ENCODE peak calls at places on chromosome 4, in seven cellular contexts. A is astrocyte; W is activated CD8-positive, alpha-beta memory T cell treated with anti-CD3 and anti-CD28 coated beads for 48 hours; B is left lung; D is NCI-H2081; F is RWPE2; Q is Kasumi-1. M is an unnamed sample.

GRCh38 chr4:20044502-20044911 is 207.2 kb upstream of the SLIT2 start:
- DNase-seq in A (peak; percentile 41), W (no peak), D (no peak), F (no peak), Q (no peak), B (no peak), M (no peak)

GRCh38 chr4:175509320-175509719 is 302.7 kb downstream of the GPM6A start:
- DNase-seq in F (no peak), A (no peak), Q (peak; percentile 27), B (no peak), W (no peak), D (no peak), M (no peak)

GRCh38 chr4:78902313-78902712 is 36.9 kb downstream of the PAQR3 start:
- DNase-seq in Q (no peak), F (no peak), B (no peak), D (no peak), A (no peak), W (no peak), M (no peak)

GRCh38 chr4:74428278-74428677 is 16.7 kb upstream of the AREG start:
- DNase-seq in B (no peak), F (no peak), W (no peak), A (no peak), Q (no peak), D (no peak), M (no peak)

GRCh38 chr4:156255205-156255604 is 301.5 kb upstream of the CTSO start:
- DNase-seq in A (no peak), F (no peak), B (no peak), Q (no peak), W (no peak), D (peak; percentile 12), M (no peak)

GRCh38 chr4:139243448-139244365 is 36.3 kb downstream of the MGARP start:
- DNase-seq in F (no peak), A (peak; percentile 99), D (no peak), B (no peak), Q (no peak), W (no peak), M (no peak)

GRCh38 chr4:185470503-185471195 is 884 bp downstream of the CCDC110 start:
- DNase-seq in Q (no peak), W (peak; percentile 10), D (peak; percentile 33), A (no peak), F (no peak), B (peak; percentile 82), M (peak; percentile 41)

GRCh38 chr4:54844911-54845310 is 187.2 kb downstream of the KIT start:
- DNase-seq in D (no peak), W (no peak), B (no peak), Q (no peak), F (no peak), A (no peak), M (no peak)

GRCh38 chr4:89836897-89837384 is at the start of gene SNCA:
- DNase-seq in Q (peak; percentile 89), B (peak; percentile 88), D (peak; percentile 72), F (peak; percentile 77), A (peak; percentile 53), W (no peak), M (peak; percentile 53)

GRCh38 chr4:38188631-38189101 is 228.5 kb downstream of the PTTG2 start:
- DNase-seq in Q (no peak), F (peak; percentile 72), D (no peak), A (no peak), B (no peak), W (no peak), M (no peak)

GRCh38 chr4:55830741-55831140 is 11.2 kb downstream of the EXOC1L start:
- DNase-seq in D (no peak), F (no peak), A (no peak), Q (no peak), W (no peak), B (no peak), M (no peak)

GRCh38 chr4:119068529-119068962 is 67.1 kb upstream of the MYOZ2 start:
- DNase-seq in F (no peak), D (no peak), A (no peak), Q (no peak), B (no peak), W (no peak), M (no peak)

GRCh38 chr4:2829933-2830451 is 13.7 kb upstream of the ADD1 start:
- DNase-seq in B (peak; percentile 69), D (no peak), Q (no peak), W (no peak), F (peak; percentile 52), A (peak; percentile 37), M (no peak)

GRCh38 chr4:2937146-2937857 is 25.9 kb downstream of the NOP14 start:
- DNase-seq in F (peak; percentile 97), B (peak; percentile 91), W (no peak), Q (no peak), D (no peak), A (peak; percentile 67), M (peak; percentile 56)

GRCh38 chr4:17770845-17771244 is 10.6 kb downstream of the FAM184B start:
- DNase-seq in Q (no peak), F (no peak), D (no peak), A (peak; percentile 54), W (no peak), B (no peak), M (no peak)

GRCh38 chr4:94978904-94979303 is 221.1 kb downstream of the BMPR1B start:
- DNase-seq in D (no peak), W (no peak), Q (no peak), B (no peak), F (no peak), A (peak; percentile 55), M (no peak)

GRCh38 chr4:65559270-65559669 is 111.0 kb downstream of the EPHA5 start:
- DNase-seq in B (no peak), W (no peak), Q (no peak), F (no peak), D (no peak), A (no peak), M (no peak)

GRCh38 chr4:74376888-74377483 is 12.0 kb downstream of the EREG start:
- DNase-seq in F (no peak), D (peak; percentile 19), B (no peak), Q (peak; percentile 88), W (no peak), A (peak; percentile 41), M (no peak)

GRCh38 chr4:59630922-59631321 is 1569.2 kb upstream of the ADGRL3 start:
- DNase-seq in B (no peak), D (no peak), Q (no peak), A (no peak), W (no peak), F (no peak), M (no peak)

GRCh38 chr4:76733380-76733779 is 164.6 kb downstream of the SOWAHB start:
- DNase-seq in D (peak; percentile 89), Q (no peak), B (no peak), A (no peak), W (no peak), F (no peak), M (peak; percentile 43)

GRCh38 chr4:102717448-102718092 is 43.2 kb downstream of the MANBA start:
- DNase-seq in A (no peak), D (no peak), Q (no peak), B (no peak), W (no peak), F (no peak), M (no peak)

GRCh38 chr4:107755841-107756356 is 35.9 kb upstream of the PAPSS1 start:
- DNase-seq in A (peak; percentile 38), F (no peak), B (no peak), W (no peak), D (no peak), Q (no peak), M (no peak)

GRCh38 chr4:54663181-54663580 is 5.4 kb downstream of the KIT start:
- DNase-seq in B (no peak), F (no peak), D (no peak), W (no peak), A (no peak), Q (peak; percentile 99), M (no peak)

GRCh38 chr4:78937837-78938236 is 1.4 kb downstream of the PAQR3 start:
- DNase-seq in D (no peak), A (peak; percentile 39), F (no peak), B (no peak), W (no peak), Q (no peak), M (no peak)

GRCh38 chr4:85681194-85681803 is 206.3 kb downstream of the ARHGAP24 start:
- DNase-seq in Q (peak; percentile 75), A (peak; percentile 98), D (no peak), F (no peak), B (no peak), W (no peak), M (no peak)

GRCh38 chr4:137572647-137573046 is 40.4 kb upstream of the PCDH18 start:
- DNase-seq in F (no peak), Q (no peak), W (no peak), B (peak; percentile 19), D (no peak), A (no peak), M (no peak)

GRCh38 chr4:106659386-106659785 is 290.8 kb upstream of the GIMD1 start:
- DNase-seq in A (no peak), B (no peak), W (no peak), F (no peak), Q (peak; percentile 96), D (no peak), M (no peak)

GRCh38 chr4:74117024-74117534 is 18.1 kb upstream of the CXCL2 start:
- DNase-seq in B (no peak), D (no peak), Q (no peak), F (no peak), A (peak; percentile 97), W (no peak), M (peak; percentile 72)

GRCh38 chr4:122542411-122543236 is 78.2 kb downstream of the IL21 start:
- DNase-seq in F (no peak), W (no peak), D (no peak), B (no peak), A (peak; percentile 67), Q (no peak), M (no peak)

GRCh38 chr4:150769235-150769634 is 187.3 kb downstream of the MAB21L2 start:
- DNase-seq in Q (no peak), D (no peak), B (no peak), F (no peak), W (no peak), A (peak; percentile 79), M (no peak)

GRCh38 chr4:150999091-150999490 is 16.0 kb downstream of the LRBA start:
- DNase-seq in Q (peak; percentile 89), F (no peak), B (no peak), W (no peak), D (no peak), A (no peak), M (no peak)

M was measured in DMS153.